ENCODE peak calls at places on chromosomes 11 and 22, in seven cellular contexts. B is upper lobe of left lung, K is transverse colon, U is H1, P is tibial nerve, X is sigmoid colon, G is A549. Q is an unnamed sample.

GRCh38 chr11:125114518-125114917 is 3.1 kb upstream of the TMEM218 start:
- DNase-seq in P (no peak), U (no peak), B (no peak), K (no peak), X (no peak), G (peak), Q (no peak)

GRCh38 chr11:71507102-71507501 is 20.0 kb upstream of the KRTAP5-7 start:
- DNase-seq in K (no peak), P (no peak), U (no peak), X (no peak), B (no peak), G (no peak), Q (no peak)

GRCh38 chr11:120272303-120272702 is 32.4 kb downstream of the POU2F3 start:
- DNase-seq in U (no peak), X (no peak), B (no peak), P (no peak), K (no peak), G (no peak), Q (no peak)

GRCh38 chr11:40302669-40303068 is 1156.8 kb downstream of the LRRC4C start:
- DNase-seq in U (no peak), G (no peak), B (no peak), X (no peak), K (no peak), P (no peak), Q (no peak)

GRCh38 chr11:121439337-121439736 is 12.8 kb upstream of the SORL1 start:
- DNase-seq in G (no peak), K (no peak), P (no peak), B (no peak), X (no peak), U (no peak), Q (no peak)

GRCh38 chr22:49753961-49754673 is 73.6 kb downstream of the BRD1 start:
- DNase-seq in U (no peak), K (no peak), G (no peak), B (peak), X (peak), P (no peak), Q (no peak)

GRCh38 chr11:10876168-10876567 is 18.3 kb upstream of the ZBED5 start:
- DNase-seq in U (no peak), K (no peak), G (no peak), B (no peak), P (no peak), X (no peak), Q (no peak)

GRCh38 chr11:73379189-73379880 is 3.1 kb downstream of the RELT start:
- DNase-seq in X (no peak), G (no peak), B (no peak), U (no peak), P (no peak), K (peak), Q (no peak)

GRCh38 chr11:13343067-13343466 is 65.5 kb downstream of the BMAL1 start:
- DNase-seq in K (no peak), G (no peak), U (no peak), P (no peak), X (no peak), B (no peak), Q (no peak)

GRCh38 chr11:72842126-72842525 is 27.9 kb downstream of the ATG16L2 start:
- DNase-seq in K (no peak), X (no peak), P (no peak), U (no peak), B (no peak), G (no peak), Q (no peak)

GRCh38 chr11:123302751-123303195 is 107.7 kb upstream of the CLMP start:
- DNase-seq in G (peak), U (no peak), X (no peak), P (no peak), K (no peak), B (no peak), Q (no peak)

GRCh38 chr11:63504933-63505586 is 824 bp upstream of the LGALS12 start:
- DNase-seq in G (no peak), B (no peak), K (no peak), X (no peak), P (no peak), U (no peak), Q (no peak)

GRCh38 chr11:134272381-134273316 is 3.5 kb upstream of the GLB1L3 start:
- DNase-seq in B (peak), K (no peak), U (peak), G (no peak), X (no peak), P (no peak), Q (peak)

GRCh38 chr11:123616505-123617198 is 37.8 kb downstream of the SCN3B start:
- DNase-seq in K (peak), X (peak), G (no peak), B (peak), U (no peak), P (no peak), Q (no peak)

GRCh38 chr11:69841859-69842698 is 22.9 kb upstream of the FGF3 start:
- DNase-seq in G (peak), B (no peak), K (no peak), P (no peak), X (no peak), U (no peak), Q (peak)

GRCh38 chr22:41833369-41834004 is 582 bp downstream of the SREBF2 start:
- DNase-seq in P (peak), U (no peak), X (peak), G (peak), K (peak), B (peak), Q (peak)

GRCh38 chr22:40285508-40285907 is 60.8 kb upstream of the ADSL start:
- DNase-seq in X (no peak), K (no peak), U (no peak), P (no peak), G (no peak), B (no peak), Q (no peak)

GRCh38 chr11:15936011-15936410 is 420.3 kb downstream of the SOX6 start:
- DNase-seq in B (no peak), X (no peak), U (no peak), K (no peak), G (no peak), P (no peak), Q (no peak)

GRCh38 chr11:118766035-118766434 is 24.9 kb downstream of the DDX6 start:
- DNase-seq in K (no peak), G (no peak), B (no peak), P (no peak), U (no peak), X (no peak), Q (no peak)

GRCh38 chr22:28316014-28316413 is 363.6 kb downstream of the TTC28 start:
- DNase-seq in G (no peak), B (no peak), K (no peak), U (no peak), P (no peak), X (no peak), Q (no peak)

GRCh38 chr11:44596541-44597276 is 31.2 kb downstream of the CD82 start:
- DNase-seq in X (no peak), K (no peak), P (no peak), B (no peak), U (no peak), G (no peak), Q (no peak)

GRCh38 chr22:46538816-46539163 is 1.4 kb upstream of the CELSR1 start:
- DNase-seq in G (peak), K (no peak), P (no peak), X (no peak), B (no peak), U (no peak), Q (no peak)

GRCh38 chr22:44684506-44685383 is 17.3 kb upstream of the PRR5 start:
- DNase-seq in K (peak), P (peak), U (peak), G (peak), X (peak), B (no peak), Q (peak)

GRCh38 chr11:35362571-35362980 is 56.8 kb downstream of the SLC1A2 start:
- DNase-seq in K (no peak), P (no peak), G (no peak), U (no peak), B (no peak), X (no peak), Q (no peak)

GRCh38 chr11:2664886-2665746 is 34.7 kb downstream of the KCNQ1OT1 start:
- DNase-seq in K (no peak), B (no peak), G (no peak), P (no peak), U (no peak), X (peak), Q (peak)

GRCh38 chr11:79762271-79762935 is 321.6 kb upstream of the TENM4 start:
- DNase-seq in X (no peak), G (peak), B (no peak), K (no peak), P (no peak), U (no peak), Q (no peak)

GRCh38 chr11:130379276-130379675 is 49.1 kb downstream of the ADAMTS8 start:
- DNase-seq in B (no peak), K (no peak), G (no peak), X (no peak), U (no peak), P (no peak), Q (no peak)

GRCh38 chr11:9688716-9689511 is 25.0 kb downstream of the SWAP70 start:
- DNase-seq in X (no peak), P (no peak), G (no peak), K (no peak), U (no peak), B (no peak), Q (no peak)

GRCh38 chr11:117535870-117536411 is 208.3 kb downstream of the CEP164 start:
- DNase-seq in P (no peak), G (no peak), X (no peak), B (no peak), U (no peak), K (no peak), Q (no peak)

GRCh38 chr11:119854521-119854920 is 125.5 kb upstream of the NECTIN1 start:
- DNase-seq in U (no peak), B (no peak), P (no peak), K (peak), X (no peak), G (no peak), Q (no peak)

DNA sequence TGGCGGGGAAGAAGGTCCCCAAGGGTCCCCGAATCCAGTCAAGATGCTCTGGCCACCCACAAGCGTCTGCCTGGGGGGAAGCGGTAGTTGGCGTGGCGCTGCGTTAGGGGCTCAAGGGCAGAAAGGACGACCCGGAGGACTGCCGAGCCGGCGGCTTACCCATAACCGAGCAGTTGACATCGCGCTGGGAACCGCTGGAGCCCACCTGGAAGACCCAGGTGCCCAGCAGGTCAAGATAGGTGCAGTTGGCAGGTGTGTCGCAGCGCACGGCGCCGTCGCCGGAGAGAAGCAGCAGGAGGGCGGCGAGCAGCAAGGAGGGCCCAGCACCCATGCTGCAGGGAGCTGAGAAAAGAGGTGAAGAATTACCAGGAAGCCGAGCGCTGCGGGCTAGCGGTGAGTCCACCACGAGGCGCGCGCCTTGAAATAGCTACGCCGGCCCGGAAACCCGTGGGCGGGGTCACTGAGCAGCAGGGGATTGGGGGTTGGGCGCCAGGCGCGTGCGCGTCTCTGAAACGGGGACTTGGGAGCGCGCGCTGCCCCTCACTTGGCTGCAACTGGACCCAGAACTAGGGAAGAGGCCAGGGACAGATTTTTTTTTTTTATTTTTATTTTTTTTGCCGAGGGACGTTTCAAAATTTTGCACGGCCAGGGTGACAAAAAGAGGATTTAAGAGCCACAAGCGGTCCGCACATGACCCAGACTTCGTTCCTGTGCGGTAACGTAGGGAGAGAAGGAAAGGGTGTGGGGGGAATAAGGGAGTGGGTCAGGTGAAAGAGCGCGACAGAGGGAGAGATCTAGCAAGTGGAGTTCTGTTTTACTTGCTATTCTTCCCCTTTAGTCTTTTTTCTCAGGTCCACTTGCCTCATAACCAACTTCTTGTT is at the start of gene CTSC:
- DNase-seq in P (peak), B (peak), K (peak), G (peak), U (peak), X (peak), Q (peak)
- TF ChIP-seq CTCF in P (no peak), B (no peak), K (peak), G (no peak), U (no peak), X (no peak), Q (no peak)

GRCh38 chr11:65083134-65083833 is 556 bp downstream of the CDCA5 start:
- DNase-seq in B (no peak), G (no peak), K (no peak), P (no peak), U (no peak), X (no peak), Q (no peak)

GRCh38 chr11:65087216-65087615 is 3.2 kb downstream of the ZFPL1 start:
- DNase-seq in U (no peak), X (peak), K (no peak), G (no peak), P (no peak), B (peak), Q (no peak)

GRCh38 chr11:65084598-65085375 is 765 bp downstream of the ZFPL1 start:
- DNase-seq in G (no peak), U (no peak), X (no peak), K (no peak), B (no peak), P (no peak), Q (peak)

GRCh38 chr11:65086809-65087208 is 2.8 kb downstream of the ZFPL1 start:
- DNase-seq in K (no peak), X (no peak), U (no peak), G (no peak), P (no peak), B (peak), Q (no peak)

DNA sequence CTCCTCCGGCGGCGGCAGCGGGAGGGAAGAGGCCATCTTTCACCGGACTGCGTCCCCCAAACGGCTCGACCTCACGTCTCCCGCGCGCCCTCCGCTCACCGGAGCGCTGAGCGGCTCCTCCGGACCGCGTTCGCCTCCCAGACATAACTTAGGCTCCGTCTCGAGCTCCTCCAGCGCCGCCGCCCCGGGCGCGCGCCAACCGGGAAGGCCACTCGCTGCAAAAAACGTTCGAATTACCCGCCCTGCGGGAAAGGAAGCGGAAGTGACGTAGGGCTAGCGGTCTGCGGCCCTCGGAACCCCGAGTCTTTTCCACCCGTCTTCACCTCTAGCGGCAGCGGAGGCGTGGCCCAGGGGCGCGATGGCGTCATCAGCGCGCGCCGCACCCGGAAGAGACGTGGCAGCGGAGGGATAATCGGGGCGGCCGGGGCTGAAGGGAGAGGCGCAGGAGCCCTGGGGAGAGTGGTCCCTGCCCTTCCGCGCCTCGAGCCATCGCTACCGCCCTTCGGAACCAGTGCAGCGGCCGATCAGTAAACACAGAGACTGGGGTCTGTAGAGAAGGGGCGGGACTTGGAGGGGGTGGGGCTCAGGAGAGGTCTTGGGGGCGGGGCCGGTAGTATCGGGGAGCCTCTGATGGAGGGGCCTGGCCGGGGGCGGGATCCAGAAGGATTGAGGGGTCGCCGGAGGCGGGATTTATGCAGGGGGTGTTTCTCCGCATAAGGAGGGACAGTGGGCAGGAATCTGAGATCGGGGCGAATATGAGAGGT is at the start of the genes CDCA5 and ZFPL1:
- DNase-seq in K (peak), P (peak), X (peak), B (peak), G (peak), U (peak), Q (peak)
- TF ChIP-seq EP300 in K (no peak), P (peak), X (peak), B (no peak), G (no peak), U (peak), Q (no peak)

GRCh38 chr11:61777234-61778090 is 14.9 kb downstream of the TMEM258 start:
- DNase-seq in K (peak), B (peak), U (no peak), X (no peak), P (no peak), G (no peak), Q (no peak)
- TF ChIP-seq CTCF in K (no peak), B (no peak), U (no peak), X (no peak), P (no peak), G (no peak), Q (no peak)

DNA sequence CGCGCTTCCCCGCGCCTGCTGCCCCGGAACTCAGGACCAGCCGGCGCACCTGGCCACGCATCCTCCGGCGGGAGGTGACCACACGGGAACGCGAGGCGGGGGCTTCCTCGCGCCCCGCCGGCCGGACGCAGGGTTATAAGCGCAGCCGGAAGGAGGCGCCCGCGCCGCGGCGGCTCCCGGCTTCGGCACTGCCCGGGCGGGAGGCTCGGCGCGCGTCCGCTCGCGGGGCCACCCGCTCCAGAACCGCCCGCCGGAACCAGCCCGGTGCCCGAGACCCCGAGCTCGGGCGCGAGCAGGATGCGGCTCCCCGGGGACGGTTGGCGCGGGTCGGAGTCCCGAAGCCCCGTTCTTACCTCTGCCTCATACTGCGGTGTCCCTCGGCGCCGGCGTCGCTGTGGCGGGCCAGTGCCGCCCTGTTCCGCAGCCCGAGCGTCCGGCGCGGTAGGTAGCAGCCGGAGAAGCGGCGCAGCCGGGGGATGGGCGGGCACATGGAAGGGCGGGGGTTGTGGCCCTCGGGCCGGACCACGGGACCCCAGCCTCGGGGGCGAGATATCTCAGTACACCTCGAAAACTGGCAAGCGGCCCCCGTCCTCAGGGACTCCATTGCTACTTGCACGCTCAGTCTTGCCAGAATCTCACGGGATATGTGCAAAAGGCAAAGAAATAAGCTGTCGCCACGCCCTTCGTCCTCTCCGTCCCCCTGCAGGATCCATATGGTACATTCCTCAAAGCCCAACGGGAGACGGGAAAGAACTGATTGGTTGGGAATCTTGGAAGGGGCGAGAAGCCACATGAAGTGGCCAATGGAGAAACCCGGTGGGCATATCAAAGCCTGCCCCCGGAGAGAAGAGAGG is 23.1 kb downstream of the MICAL3 start:
- DNase-seq in U (peak), K (peak), G (peak), X (peak), B (peak), P (peak), Q (peak)
- TF ChIP-seq EP300 in U (peak), K (no peak), G (no peak), X (no peak), B (no peak), P (no peak), Q (no peak)

GRCh38 chr11:32385998-32386397 is 49.3 kb downstream of the WT1 start:
- DNase-seq in G (peak), P (no peak), X (no peak), K (peak), U (peak), B (no peak), Q (no peak)
- TF ChIP-seq CTCF in G (peak), P (no peak), X (no peak), K (peak), U (peak), B (no peak), Q (no peak)

DNA sequence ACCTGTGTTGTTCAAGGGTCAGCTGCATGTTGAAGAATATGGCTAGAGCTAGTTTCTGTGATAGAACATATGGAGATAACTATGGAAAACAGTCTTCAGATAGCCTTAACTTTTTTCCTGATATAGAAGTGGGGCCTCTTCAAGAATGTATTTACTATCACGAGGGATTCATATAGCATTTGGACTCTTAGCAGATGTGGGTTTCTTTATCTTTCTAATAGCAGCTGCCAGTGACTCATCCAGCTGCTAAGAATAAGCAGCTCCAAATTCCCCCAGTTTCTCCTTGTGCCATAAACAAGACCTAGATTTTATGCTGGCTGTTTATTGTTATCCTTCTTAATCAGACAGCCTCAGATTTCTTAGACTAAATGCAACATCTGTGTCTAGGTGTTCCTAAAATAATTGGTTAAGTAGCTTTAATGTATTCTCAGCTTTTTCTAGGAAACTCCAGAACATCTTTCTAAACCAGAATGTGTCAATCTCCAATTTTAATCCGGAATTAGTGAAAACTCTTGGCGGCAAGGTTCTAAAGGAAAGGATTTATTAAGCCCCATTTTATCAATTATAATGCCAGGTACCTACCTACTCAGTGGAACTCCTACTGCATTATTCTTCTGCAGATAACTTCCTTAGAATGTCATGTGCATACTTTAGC is 119.8 kb downstream of the CSTPP1 start:
- DNase-seq in X (no peak), U (no peak), P (no peak), G (no peak), B (no peak), K (no peak), Q (no peak)
- TF ChIP-seq EP300 in X (no peak), U (no peak), P (no peak), G (no peak), B (no peak), K (no peak), Q (no peak)

Q was measured in suprapubic skin.